ENCODE peak calls at places on chromosomes 3 and 15, in four cellular contexts. X is WTC11, M is K562, H is HepG2. J is an unnamed sample.

GRCh38 chr15:34644061-34644460 is 60.6 kb upstream of the GOLGA8B start:
- DNase-seq in X (no peak), M (no peak), H (no peak), J (no peak)

GRCh38 chr15:39501366-39501765 is 79.5 kb upstream of the THBS1 start:
- DNase-seq in X (no peak), M (no peak), H (no peak), J (no peak)

GRCh38 chr3:124764746-124765145 is 34.5 kb downstream of the UMPS start:
- DNase-seq in X (no peak), M (no peak), H (no peak), J (no peak)

GRCh38 chr3:31572605-31573459 is 40.1 kb downstream of the STT3B start:
- DNase-seq in X (no peak), M (no peak), H (no peak), J (no peak)

GRCh38 chr3:37400945-37401344 is 226.6 kb upstream of the LRRFIP2 start:
- DNase-seq in X (no peak), M (no peak), H (no peak), J (no peak)

GRCh38 chr3:37348736-37349396 is 174.5 kb upstream of the LRRFIP2 start:
- DNase-seq in X (no peak), M (no peak), H (no peak), J (no peak)

GRCh38 chr15:48680841-48681240 is 35.3 kb upstream of the FBN1 start:
- DNase-seq in X (no peak), M (no peak), H (no peak), J (no peak)

GRCh38 chr3:110344897-110345767 is 726.5 kb upstream of the NECTIN3 start:
- DNase-seq in X (no peak), M (no peak), H (peak), J (no peak)

GRCh38 chr3:101149707-101150106 is 156.5 kb upstream of the ABI3BP start:
- DNase-seq in X (no peak), M (no peak), H (no peak), J (no peak)

GRCh38 chr15:73982251-73982962 is 9.7 kb downstream of the STOML1 start:
- DNase-seq in X (no peak), M (no peak), H (no peak), J (no peak)

GRCh38 chr3:14780927-14781507 is 37.7 kb upstream of the FGD5 start:
- DNase-seq in X (peak), M (peak), H (peak), J (peak)

GRCh38 chr3:185807455-185808068 is 17.3 kb downstream of the IGF2BP2 start:
- DNase-seq in X (no peak), M (no peak), H (no peak), J (no peak)

GRCh38 chr15:31031471-31032064 is 40.1 kb upstream of the MTMR10 start:
- DNase-seq in X (no peak), M (no peak), H (no peak), J (peak)

GRCh38 chr3:134357261-134357913 is 16.9 kb downstream of the AMOTL2 start:
- DNase-seq in X (peak), M (no peak), H (no peak), J (no peak)

GRCh38 chr3:149299938-149300791 is 33.3 kb downstream of the TM4SF18 start:
- DNase-seq in X (no peak), M (peak), H (peak), J (peak)

GRCh38 chr3:52190294-52190841 is 7.6 kb upstream of the ALAS1 start:
- DNase-seq in X (no peak), M (no peak), H (no peak), J (no peak)

GRCh38 chr3:126528419-126528799 is 4.5 kb downstream of the CHST13 start:
- DNase-seq in X (no peak), M (no peak), H (no peak), J (no peak)

GRCh38 chr3:59559721-59560514 is 510.1 kb upstream of the CFAP20DC start:
- DNase-seq in X (no peak), M (no peak), H (no peak), J (no peak)

GRCh38 chr15:96285306-96285705 is 45.2 kb upstream of the NR2F2 start:
- DNase-seq in X (no peak), M (peak), H (no peak), J (no peak)

GRCh38 chr3:139189943-139190342 is 145.3 kb upstream of the PRR23C start:
- DNase-seq in X (no peak), M (no peak), H (no peak), J (no peak)

GRCh38 chr3:55893045-55893664 is 406.0 kb upstream of the WNT5A start:
- DNase-seq in X (no peak), M (no peak), H (no peak), J (no peak)

GRCh38 chr15:92869977-92870644 is 30.0 kb upstream of the CHD2 start:
- DNase-seq in X (no peak), M (no peak), H (no peak), J (no peak)

GRCh38 chr15:75532413-75533250 is 46.5 kb downstream of the PTPN9 start:
- DNase-seq in X (peak), M (peak), H (peak), J (no peak)

GRCh38 chr15:101531170-101531569 is 41.7 kb upstream of the PCSK6 start:
- DNase-seq in X (no peak), M (no peak), H (no peak), J (no peak)

GRCh38 chr15:98649996-98650870 is 1.9 kb downstream of the IGF1R start:
- DNase-seq in X (no peak), M (no peak), H (peak), J (no peak)

GRCh38 chr3:38560284-38560683 is 64.1 kb downstream of the EXOG start:
- DNase-seq in X (no peak), M (no peak), H (no peak), J (no peak)

GRCh38 chr15:22945071-22945470 is 35.1 kb downstream of the CYFIP1 start:
- DNase-seq in X (no peak), M (no peak), H (no peak), J (no peak)

GRCh38 chr3:117629505-117629904 is 919.9 kb downstream of the TUSC7 start:
- DNase-seq in X (no peak), M (no peak), H (no peak), J (no peak)

GRCh38 chr3:71215351-71215750 is 368.2 kb downstream of the FOXP1 start:
- DNase-seq in X (no peak), M (no peak), H (no peak), J (no peak)
- TF ChIP-seq CREM in X (no peak), M (no peak), H (no peak), J (no peak)

GRCh38 chr3:175851541-175851940 is 992.4 kb downstream of the NAALADL2 start:
- DNase-seq in X (no peak), M (no peak), H (no peak), J (no peak)
- TF ChIP-seq CREM in X (no peak), M (no peak), H (no peak), J (no peak)

GRCh38 chr15:52181938-52182780 is 9.0 kb downstream of the GNB5 start:
- DNase-seq in X (no peak), M (no peak), H (peak), J (no peak)

GRCh38 chr15:52179278-52180195 is 11.7 kb downstream of the GNB5 start:
- DNase-seq in X (peak), M (peak), H (peak), J (peak)

GRCh38 chr15:52178765-52179164 is 12.4 kb downstream of the GNB5 start:
- DNase-seq in X (no peak), M (no peak), H (no peak), J (no peak)

GRCh38 chr15:52180196-52180835 is 10.9 kb downstream of the GNB5 start:
- DNase-seq in X (no peak), M (no peak), H (no peak), J (no peak)

GRCh38 chr15:52180851-52181450 is 10.2 kb downstream of the GNB5 start:
- DNase-seq in X (no peak), M (no peak), H (no peak), J (no peak)
- TF ChIP-seq CREM in X (no peak), M (no peak), H (no peak), J (no peak)

GRCh38 chr3:169931747-169932520 is 20.6 kb downstream of the SAMD7 start:
- DNase-seq in X (no peak), M (peak), H (no peak), J (peak)

DNA sequence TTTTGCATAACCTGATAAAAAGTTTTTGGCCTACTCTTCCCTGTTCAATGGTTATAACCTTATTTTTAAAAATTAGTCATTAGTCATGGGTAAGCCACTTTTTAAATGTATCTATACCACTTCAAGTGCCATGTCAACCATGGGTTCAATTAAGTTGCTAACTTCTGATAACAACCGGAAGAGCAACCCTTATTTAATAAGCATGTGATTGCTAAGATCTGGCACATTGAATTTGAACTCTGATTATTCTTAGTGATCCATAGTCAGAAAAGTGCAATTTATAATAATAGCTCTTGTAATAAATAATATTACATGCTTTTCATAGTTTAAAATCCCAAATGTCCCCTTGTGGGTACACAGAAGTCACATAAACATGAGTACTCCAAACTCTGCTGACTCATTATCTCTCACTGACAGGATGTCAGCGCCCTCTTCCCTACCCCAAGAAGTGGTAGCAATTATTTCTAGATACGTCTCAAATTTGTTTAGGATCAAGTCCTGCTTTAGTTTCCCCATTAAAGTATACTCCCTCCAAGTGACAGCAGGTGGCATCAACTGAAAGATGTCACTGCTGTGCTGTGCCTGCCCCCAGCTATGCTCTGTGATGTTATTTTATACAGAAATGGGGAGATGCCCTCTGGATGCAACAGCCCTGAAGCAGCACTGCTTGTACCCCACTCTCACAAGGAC is 18.6 kb downstream of the SAMD7 start:
- DNase-seq in X (no peak), M (peak), H (no peak), J (no peak)
- TF ChIP-seq CREM in X (no peak), M (no peak), H (no peak), J (no peak)

GRCh38 chr3:105715372-105715771 is 153.4 kb downstream of the CBLB start:
- DNase-seq in X (no peak), M (no peak), H (no peak), J (no peak)
- TF ChIP-seq CREM in X (no peak), M (no peak), H (no peak), J (no peak)